ENCODE peak calls at places on chromosomes 7 and 10, in five cellular contexts. N is activated T-cell treated with anti-CD3 and anti-CD28 coated beads, Interleukin-2, amount 50 U/mL, for 48 hours; Q is hepatocyte; L is transverse colon; F is GM19239. R is an unnamed sample.
A peak's percentile ranks its signal among the peaks of the same experiment; 100 is the strongest.

GRCh38 chr7:25951414-25952276 is 200.4 kb upstream of the NFE2L3 start:
- DNase-seq in Q (peak; percentile 26), N (no peak), L (no peak), F (no peak), R (peak; percentile 33)

GRCh38 chr10:93030409-93030808 is 30.2 kb upstream of the CYP26C1 start:
- DNase-seq in N (no peak), L (no peak), Q (peak; percentile 13), F (no peak), R (no peak)

GRCh38 chr10:3233486-3233990 is 61.0 kb upstream of the PITRM1 start:
- DNase-seq in F (no peak), L (no peak), Q (no peak), N (no peak), R (no peak)

GRCh38 chr7:77444123-77444522 is 28.0 kb upstream of the GSAP start:
- DNase-seq in L (no peak), N (no peak), Q (no peak), F (no peak), R (no peak)

GRCh38 chr7:70390251-70390650 is 741.7 kb upstream of the GALNT17 start:
- DNase-seq in F (no peak), Q (no peak), L (no peak), N (no peak), R (no peak)

GRCh38 chr10:6089334-6090219 is 743 bp downstream of the RBM17 start:
- DNase-seq in L (peak; percentile 25), Q (peak; percentile 50), F (no peak), N (peak; percentile 58), R (no peak)

GRCh38 chr10:29181936-29182335 is 106.9 kb upstream of the LYZL1 start:
- DNase-seq in L (no peak), F (no peak), Q (no peak), N (no peak), R (no peak)

GRCh38 chr10:28984431-28984830 is 304.4 kb upstream of the LYZL1 start:
- DNase-seq in F (peak; percentile 14), L (peak; percentile 44), Q (peak; percentile 80), N (no peak), R (no peak)

GRCh38 chr7:56007167-56007652 is 42.8 kb downstream of the NIPSNAP2 start:
- DNase-seq in F (no peak), L (no peak), N (no peak), Q (peak; percentile 78), R (no peak)

GRCh38 chr10:52864459-52865106 is 92.0 kb upstream of the MBL2 start:
- DNase-seq in Q (peak; percentile 83), F (no peak), N (no peak), L (no peak), R (no peak)

GRCh38 chr10:43287056-43288007 is 20.5 kb upstream of the RASGEF1A start:
- DNase-seq in F (no peak), Q (no peak), L (peak; percentile 65), N (peak; percentile 65), R (no peak)

GRCh38 chr7:65459438-65459837 is 85.8 kb downstream of the ZNF92 start:
- DNase-seq in F (no peak), N (no peak), L (no peak), Q (no peak), R (no peak)

GRCh38 chr10:14603539-14604102 is 171.1 kb downstream of the FAM107B start:
- DNase-seq in Q (peak; percentile 49), N (peak; percentile 59), L (no peak), F (no peak), R (no peak)

GRCh38 chr7:1742555-1743303 is 72.7 kb downstream of the ELFN1 start:
- DNase-seq in F (peak; percentile 74), N (peak; percentile 35), Q (peak; percentile 60), L (peak; percentile 77), R (peak; percentile 76)

GRCh38 chr10:79127151-79127961 is 58.6 kb downstream of the ZMIZ1 start:
- DNase-seq in Q (peak; percentile 91), F (no peak), L (peak; percentile 61), N (no peak), R (no peak)

GRCh38 chr7:108012499-108013430 is 9.8 kb upstream of the LAMB1 start:
- DNase-seq in Q (peak; percentile 73), L (no peak), N (no peak), F (no peak), R (no peak)

GRCh38 chr7:143027032-143027431 is at the start of gene OR9A2:
- DNase-seq in L (no peak), N (no peak), Q (no peak), F (no peak), R (no peak)

GRCh38 chr7:142854505-142855400 is at the start of gene EPHB6:
- DNase-seq in L (peak; percentile 87), F (peak; percentile 48), Q (peak; percentile 84), N (peak; percentile 75), R (peak; percentile 87)

GRCh38 chr7:1758417-1758858 is 88.4 kb downstream of the ELFN1 start:
- DNase-seq in L (no peak), Q (peak; percentile 43), N (peak; percentile 39), F (no peak), R (peak; percentile 68)

GRCh38 chr10:119806334-119807130 is 66.1 kb downstream of the MCMBP start:
- DNase-seq in L (no peak), N (no peak), F (no peak), Q (no peak), R (no peak)

GRCh38 chr7:826230-826905 is 5.9 kb upstream of the SUN1 start:
- DNase-seq in Q (no peak), F (no peak), L (no peak), N (no peak), R (no peak)

GRCh38 chr7:33459340-33459751 is 330.0 kb downstream of the BBS9 start:
- DNase-seq in N (no peak), L (no peak), Q (peak; percentile 46), F (no peak), R (no peak)

GRCh38 chr7:23530355-23530754 is 1.4 kb downstream of the TRA2A start:
- DNase-seq in L (no peak), Q (peak; percentile 55), F (peak; percentile 34), N (no peak), R (peak; percentile 68)

GRCh38 chr10:78071857-78072179 is 38.2 kb downstream of the RPS24 start:
- DNase-seq in F (no peak), Q (no peak), L (no peak), N (no peak), R (no peak)

GRCh38 chr10:97057836-97058235 is 127.9 kb downstream of the SLIT1 start:
- DNase-seq in Q (no peak), N (no peak), F (no peak), L (no peak), R (no peak)

R was measured in GM13976.